ENCODE peak calls at places on chromosomes 6 and 20, in six cellular contexts. F is NCI-H748 treated with DMSO at 0.1 percent for 48 hours, K is GF-D8, C is EL, T is GM04504, H is right atrium auricular region. S is an unnamed sample.

GRCh38 chr20:33859751-33860150 is 48.6 kb downstream of the CHMP4B start:
- DNase-seq in F (no peak), K (no peak), C (no peak), T (no peak), H (no peak), S (no peak)

GRCh38 chr6:130933712-130934200 is 106.5 kb downstream of the SMLR1 start:
- DNase-seq in F (no peak), K (no peak), C (peak), T (peak), H (no peak), S (peak)

GRCh38 chr6:16338577-16339262 is 100.3 kb downstream of the GMPR start:
- DNase-seq in F (no peak), K (no peak), C (peak), T (peak), H (no peak), S (peak)

GRCh38 chr20:9332783-9333482 is 181.5 kb upstream of the LAMP5 start:
- DNase-seq in F (peak), K (no peak), C (no peak), T (no peak), H (no peak), S (no peak)

GRCh38 chr20:53611449-53611894 is 17.8 kb upstream of the ZNF217 start:
- DNase-seq in F (no peak), K (no peak), C (peak), T (peak), H (peak), S (peak)

GRCh38 chr20:15576401-15576800 is 996.8 kb downstream of the KIF16B start:
- DNase-seq in F (no peak), K (no peak), C (no peak), T (no peak), H (no peak), S (no peak)

GRCh38 chr20:48544402-48545333 is 283.1 kb downstream of the PREX1 start:
- DNase-seq in F (no peak), K (no peak), C (no peak), T (no peak), H (no peak), S (no peak)

GRCh38 chr6:3139090-3139903 is 18.0 kb downstream of the TUBB2A start:
- DNase-seq in F (peak), K (peak), C (peak), T (no peak), H (peak), S (no peak)

GRCh38 chr6:139519571-139520031 is 145.2 kb upstream of the CITED2 start:
- DNase-seq in F (no peak), K (no peak), C (no peak), T (peak), H (no peak), S (no peak)

GRCh38 chr20:34083137-34083536 is 28.9 kb downstream of the EIF2S2 start:
- DNase-seq in F (no peak), K (no peak), C (peak), T (peak), H (peak), S (no peak)

GRCh38 chr20:35568645-35569044 is 26.8 kb downstream of the ERGIC3 start:
- DNase-seq in F (no peak), K (peak), C (no peak), T (no peak), H (no peak), S (peak)

GRCh38 chr6:132003516-132004178 is 52.5 kb upstream of the CCN2 start:
- DNase-seq in F (no peak), K (no peak), C (no peak), T (no peak), H (no peak), S (peak)

GRCh38 chr6:132388291-132388690 is 13.0 kb downstream of the MOXD1 start:
- DNase-seq in F (no peak), K (no peak), C (peak), T (no peak), H (no peak), S (no peak)

GRCh38 chr6:5997420-5998093 is 9.2 kb downstream of the NRN1 start:
- DNase-seq in F (no peak), K (no peak), C (no peak), T (no peak), H (no peak), S (no peak)

GRCh38 chr6:131631625-131632284 is 3.7 kb upstream of the MED23 start:
- DNase-seq in F (no peak), K (no peak), C (no peak), T (no peak), H (no peak), S (peak)

GRCh38 chr6:127956260-127956888 is 55.5 kb upstream of the THEMIS start:
- DNase-seq in F (no peak), K (no peak), C (peak), T (no peak), H (no peak), S (no peak)

GRCh38 chr6:142386657-142387056 is 84.8 kb downstream of the ADGRG6 start:
- DNase-seq in F (no peak), K (no peak), C (no peak), T (no peak), H (no peak), S (no peak)

GRCh38 chr6:1453024-1453423 is 63.6 kb downstream of the FOXF2 start:
- DNase-seq in F (no peak), K (no peak), C (no peak), T (no peak), H (no peak), S (no peak)

GRCh38 chr6:88358846-88359245 is 192.7 kb upstream of the CNR1 start:
- DNase-seq in F (no peak), K (no peak), C (peak), T (no peak), H (no peak), S (no peak)

GRCh38 chr20:45934046-45934586 is 367 bp upstream of the PCIF1 start:
- DNase-seq in F (no peak), K (no peak), C (peak), T (no peak), H (no peak), S (peak)

GRCh38 chr6:118391086-118391485 is 157.0 kb upstream of the PLN start:
- DNase-seq in F (no peak), K (no peak), C (no peak), T (no peak), H (no peak), S (no peak)

GRCh38 chr6:111646942-111647341 is 41.3 kb upstream of the TRAF3IP2 start:
- DNase-seq in F (no peak), K (no peak), C (peak), T (no peak), H (no peak), S (no peak)

GRCh38 chr6:36514554-36515456 is 32.5 kb downstream of the STK38 start:
- DNase-seq in F (no peak), K (no peak), C (no peak), T (no peak), H (no peak), S (no peak)

GRCh38 chr20:44142416-44142815 is 44.6 kb downstream of the JPH2 start:
- DNase-seq in F (no peak), K (no peak), C (peak), T (no peak), H (no peak), S (no peak)

GRCh38 chr6:31065556-31065955 is 46.8 kb downstream of the C6orf15 start:
- DNase-seq in F (no peak), K (no peak), C (no peak), T (no peak), H (no peak), S (no peak)